ENCODE peak calls at places on chromosome 13, in five cellular contexts. C is neuronal stem cell, M is neural progenitor cell, W is SJSA1, S is SK-N-SH. B is an unnamed sample.

GRCh38 chr13:66933994-66934393 is 296.1 kb downstream of the PCDH9 start:
- DNase-seq in C (no peak), M (no peak), W (peak; percentile 69), S (no peak), B (no peak)

GRCh38 chr13:50942630-50943311 is 33.2 kb downstream of the RNASEH2B start:
- DNase-seq in C (no peak), M (no peak), W (no peak), S (no peak), B (no peak)

GRCh38 chr13:23915308-23915707 is 18.0 kb upstream of the C1QTNF9B start:
- DNase-seq in C (no peak), M (no peak), W (no peak), S (no peak), B (no peak)

GRCh38 chr13:31891472-31891871 is 140.1 kb upstream of the FRY start:
- DNase-seq in C (no peak), M (no peak), W (no peak), S (no peak), B (no peak)

GRCh38 chr13:83884141-83884540 is 1.9 kb upstream of the SLITRK1 start:
- DNase-seq in C (no peak), M (no peak), W (no peak), S (no peak), B (no peak)

GRCh38 chr13:33639640-33640080 is 178.3 kb upstream of the RFC3 start:
- DNase-seq in C (no peak), M (no peak), W (no peak), S (no peak), B (no peak)

GRCh38 chr13:48457578-48458242 is 44.8 kb upstream of the LPAR6 start:
- DNase-seq in C (no peak), M (no peak), W (no peak), S (no peak), B (no peak)

GRCh38 chr13:75803982-75804381 is 167.9 kb downstream of the LMO7 start:
- DNase-seq in C (no peak), M (no peak), W (no peak), S (no peak), B (no peak)

GRCh38 chr13:27793377-27794074 is 1.2 kb downstream of the GSX1 start:
- DNase-seq in C (no peak), M (no peak), W (no peak), S (no peak), B (no peak)

GRCh38 chr13:27425918-27426630 is 1.7 kb downstream of the GTF3A start:
- DNase-seq in C (no peak), M (peak; percentile 67), W (peak; percentile 71), S (peak; percentile 42), B (peak; percentile 89)

GRCh38 chr13:60591348-60591747 is 194.3 kb downstream of the TDRD3 start:
- DNase-seq in C (no peak), M (no peak), W (peak; percentile 75), S (no peak), B (no peak)

GRCh38 chr13:29454931-29455481 is 140.5 kb downstream of the SLC7A1 start:
- DNase-seq in C (no peak), M (peak; percentile 11), W (peak; percentile 19), S (no peak), B (no peak)

GRCh38 chr13:47862841-47863240 is 138.2 kb downstream of the SUCLA2 start:
- DNase-seq in C (no peak), M (no peak), W (no peak), S (no peak), B (no peak)

GRCh38 chr13:35840991-35841604 is 290.1 kb downstream of the DCLK1 start:
- DNase-seq in C (no peak), M (no peak), W (no peak), S (no peak), B (no peak)

GRCh38 chr13:112510002-112510780 is 77.8 kb downstream of the TUBGCP3 start:
- DNase-seq in C (peak; percentile 62), M (peak; percentile 81), W (peak; percentile 37), S (peak; percentile 82), B (no peak)

GRCh38 chr13:27138457-27139093 is 33.0 kb downstream of the USP12 start:
- DNase-seq in C (no peak), M (no peak), W (no peak), S (no peak), B (no peak)

GRCh38 chr13:52070929-52071523 is 46.5 kb downstream of the UTP14C start:
- DNase-seq in C (no peak), M (no peak), W (no peak), S (peak; percentile 36), B (no peak)

GRCh38 chr13:103007427-103007762 is 58.8 kb downstream of the SLC10A2 start:
- DNase-seq in C (no peak), M (no peak), W (no peak), S (no peak), B (no peak)

GRCh38 chr13:103009061-103009840 is 57.0 kb downstream of the SLC10A2 start:
- DNase-seq in C (no peak), M (no peak), W (no peak), S (no peak), B (no peak)

GRCh38 chr13:103006706-103007426 is 59.4 kb downstream of the SLC10A2 start:
- DNase-seq in C (no peak), M (no peak), W (no peak), S (no peak), B (no peak)

GRCh38 chr13:103002279-103002678 is 63.9 kb downstream of the SLC10A2 start:
- DNase-seq in C (no peak), M (no peak), W (no peak), S (no peak), B (no peak)

DNA sequence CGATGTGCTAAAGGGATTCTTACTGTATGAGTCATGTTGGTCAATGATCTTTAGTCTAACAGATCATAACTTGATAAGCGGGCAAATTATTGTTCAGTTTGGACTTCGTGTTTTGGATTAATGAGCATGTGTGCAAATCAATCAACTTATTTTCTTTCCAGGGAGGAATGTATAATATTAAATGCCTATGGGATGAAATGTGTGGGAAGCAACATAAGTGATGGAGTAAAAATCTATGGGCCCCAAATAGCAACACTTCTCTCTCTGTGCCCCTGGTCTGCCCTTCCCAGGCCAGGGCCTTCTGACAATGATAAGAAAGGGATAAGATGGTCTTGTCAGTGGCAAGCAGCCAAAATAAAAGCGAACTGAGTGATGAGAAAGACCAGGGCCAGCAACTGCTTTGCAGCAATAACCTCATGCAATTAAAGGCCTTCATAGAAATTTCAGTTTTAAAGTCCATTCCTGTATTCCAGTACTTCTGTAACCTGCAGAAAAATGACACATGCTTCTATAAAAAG is 61.4 kb downstream of the SLC10A2 start:
- DNase-seq in C (no peak), M (no peak), W (no peak), S (no peak), B (no peak)
- H3K4me1 ChIP-seq in C (no peaks in the 10 kb centered on the region), M (no peaks in the 10 kb centered on the region), W (no peaks in the 10 kb centered on the region), S (no peaks in the 10 kb centered on the region), B (no peaks in the 10 kb centered on the region)

GRCh38 chr13:79384022-79384610 is 21.9 kb downstream of the RBM26 start:
- DNase-seq in C (no peak), M (no peak), W (no peak), S (no peak), B (no peak)

GRCh38 chr13:79379274-79379673 is 26.8 kb downstream of the RBM26 start:
- DNase-seq in C (no peak), M (no peak), W (no peak), S (no peak), B (no peak)

GRCh38 chr13:79380943-79381445 is 25.1 kb downstream of the RBM26 start:
- DNase-seq in C (no peak), M (no peak), W (no peak), S (no peak), B (no peak)

GRCh38 chr13:79385694-79386093 is 20.4 kb downstream of the RBM26 start:
- DNase-seq in C (no peak), M (no peak), W (no peak), S (no peak), B (no peak)

GRCh38 chr13:79382545-79383275 is 23.3 kb downstream of the RBM26 start:
- DNase-seq in C (no peak), M (no peak), W (no peak), S (no peak), B (no peak)
- H3K4me3 ChIP-seq in C (no peak overlapping the region), M (no peak overlapping the region), W (no peak overlapping the region), S (no peak overlapping the region), B (no peak overlapping the region)

GRCh38 chr13:46609726-46610125 is 56.8 kb downstream of the LRCH1 start:
- DNase-seq in C (no peak), M (no peak), W (no peak), S (no peak), B (no peak)

GRCh38 chr13:46609052-46609451 is 56.1 kb downstream of the LRCH1 start:
- DNase-seq in C (no peak), M (no peak), W (no peak), S (no peak), B (no peak)

GRCh38 chr13:46605824-46606554 is 53.0 kb downstream of the LRCH1 start:
- DNase-seq in C (no peak), M (no peak), W (no peak), S (no peak), B (no peak)

GRCh38 chr13:46606915-46607413 is 54.0 kb downstream of the LRCH1 start:
- DNase-seq in C (no peak), M (no peak), W (no peak), S (no peak), B (no peak)

GRCh38 chr13:46607768-46608553 is 55.0 kb downstream of the LRCH1 start:
- DNase-seq in C (no peak), M (no peak), W (no peak), S (no peak), B (no peak)
- H3K4me1 ChIP-seq in C (peaks cover 2% of the 10 kb centered on the region), M (peaks cover 10% of the 10 kb centered on the region), W (peaks cover 14% of the 10 kb centered on the region), S (peaks cover 8% of the 10 kb centered on the region), B (peaks cover 2% of the 10 kb centered on the region)

GRCh38 chr13:110616103-110617101 is 1.1 kb downstream of the NAXD start:
- DNase-seq in C (peak; percentile 26), M (peak; percentile 56), W (peak; percentile 88), S (peak; percentile 56), B (peak; percentile 38)
- H3K4me3 ChIP-seq in C (peak overlapping the region; percentile 82), M (peak overlapping the region; percentile 82), W (peak overlapping the region; percentile 90), S (peak overlapping the region; percentile 96), B (peak overlapping the region; percentile 98)

DNA sequence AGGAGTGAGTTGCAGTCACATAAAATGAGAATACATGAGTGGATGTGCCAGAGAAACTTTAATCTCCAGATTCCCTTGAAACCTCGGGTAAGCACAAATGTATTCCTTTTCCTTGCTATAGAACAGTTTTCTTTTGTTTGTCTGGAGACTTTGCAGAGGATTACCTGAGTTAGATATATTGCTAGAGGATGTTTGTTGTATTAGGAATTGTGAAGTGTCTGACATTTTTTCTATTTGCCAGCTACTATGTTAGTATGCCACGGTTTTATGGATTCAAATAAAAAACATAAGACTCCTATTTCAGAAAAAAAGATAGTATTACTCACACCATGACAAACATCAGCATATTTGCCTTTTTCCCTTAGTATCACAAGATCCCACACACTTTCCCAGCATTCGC is 844.9 kb upstream of the SLITRK5 start:
- DNase-seq in C (no peak), M (no peak), W (no peak), S (no peak), B (no peak)
- H3K4me1 ChIP-seq in C (peaks cover 2% of the 10 kb centered on the region), M (peaks cover 26% of the 10 kb centered on the region), W (no peaks in the 10 kb centered on the region), S (no peaks in the 10 kb centered on the region), B (no peaks in the 10 kb centered on the region)

DNA sequence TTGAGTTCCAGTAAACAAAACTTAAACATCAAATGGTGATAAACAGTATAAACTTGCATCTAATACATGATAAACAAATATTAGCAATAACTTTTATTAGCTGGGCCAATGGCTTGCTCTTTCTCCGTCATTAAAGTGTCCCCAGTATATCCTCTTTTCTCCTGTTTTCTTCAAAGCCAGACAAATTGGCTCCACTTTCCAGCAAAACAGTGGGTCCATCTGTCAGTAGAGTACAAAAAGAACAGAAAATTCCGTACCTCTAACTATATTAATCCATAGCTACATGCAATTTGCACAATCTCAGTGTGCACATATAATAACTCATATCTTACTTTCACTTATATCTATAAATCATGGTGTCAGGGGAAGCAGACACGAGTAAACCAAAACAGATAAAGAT is 678.0 kb upstream of the SPRY2 start:
- DNase-seq in C (no peak), M (no peak), W (no peak), S (no peak), B (no peak)
- H3K4me3 ChIP-seq in C (no peak overlapping the region), M (no peak overlapping the region), W (no peak overlapping the region), S (no peak overlapping the region), B (no peak overlapping the region)

B was measured in ascending aorta.